ENCODE peak calls at places on chromosomes 1 and 21, in five cellular contexts. D is fibroblast of lung, T is GM23248, U is OCI-LY7, V is hepatocyte. A is an unnamed sample.

GRCh38 chr1:81617308-81618027 is 183.3 kb upstream of the ADGRL2 start:
- DNase-seq in V (no peak), U (no peak), T (peak), D (no peak), A (no peak)

GRCh38 chr1:101738475-101738874 is 258.3 kb downstream of the OLFM3 start:
- DNase-seq in T (peak), D (peak), U (no peak), V (no peak), A (peak)

GRCh38 chr1:101136739-101137138 is 100.1 kb upstream of the S1PR1 start:
- DNase-seq in U (peak), V (no peak), D (peak), T (peak), A (peak)

GRCh38 chr1:77652970-77653516 is 29.4 kb downstream of the ZZZ3 start:
- DNase-seq in U (no peak), V (no peak), T (no peak), D (no peak), A (no peak)

GRCh38 chr1:64469121-64469520 is 808 bp upstream of the CACHD1 start:
- DNase-seq in U (no peak), D (no peak), V (peak), T (no peak), A (no peak)

GRCh38 chr1:89518116-89518780 is 6.4 kb upstream of the LRRC8B start:
- DNase-seq in V (no peak), U (no peak), T (peak), D (peak), A (no peak)

GRCh38 chr1:177847843-177848242 is 122.0 kb downstream of the SEC16B start:
- DNase-seq in V (no peak), U (no peak), D (peak), T (peak), A (peak)

GRCh38 chr1:182350839-182351238 is 40.8 kb downstream of the GLUL start:
- DNase-seq in D (no peak), T (peak), V (no peak), U (no peak), A (no peak)

GRCh38 chr21:17799414-17800164 is 19.6 kb downstream of the C21orf91 start:
- DNase-seq in V (no peak), D (no peak), T (no peak), U (no peak), A (no peak)

GRCh38 chr1:235648954-235649721 is 446 bp downstream of the GNG4 start:
- DNase-seq in U (no peak), T (peak), V (peak), D (peak), A (peak)
- H2AFZ ChIP-seq in U (no peak), T (peak), V (peak), D (no peak), A (peak)

GRCh38 chr1:39450956-39451601 is 40.4 kb upstream of the BMP8A start:
- DNase-seq in V (no peak), D (peak), U (no peak), T (peak), A (peak)

GRCh38 chr1:39452081-39452480 is 39.4 kb upstream of the BMP8A start:
- DNase-seq in V (no peak), U (no peak), T (no peak), D (no peak), A (no peak)

GRCh38 chr1:39453603-39454002 is 37.8 kb upstream of the BMP8A start:
- DNase-seq in D (peak), V (no peak), U (no peak), T (peak), A (peak)

GRCh38 chr1:39452540-39452939 is 38.9 kb upstream of the BMP8A start:
- DNase-seq in T (no peak), U (no peak), V (no peak), D (no peak), A (no peak)
- H2AFZ ChIP-seq in T (no peak), U (no peak), V (no peak), D (no peak), A (no peak)

DNA sequence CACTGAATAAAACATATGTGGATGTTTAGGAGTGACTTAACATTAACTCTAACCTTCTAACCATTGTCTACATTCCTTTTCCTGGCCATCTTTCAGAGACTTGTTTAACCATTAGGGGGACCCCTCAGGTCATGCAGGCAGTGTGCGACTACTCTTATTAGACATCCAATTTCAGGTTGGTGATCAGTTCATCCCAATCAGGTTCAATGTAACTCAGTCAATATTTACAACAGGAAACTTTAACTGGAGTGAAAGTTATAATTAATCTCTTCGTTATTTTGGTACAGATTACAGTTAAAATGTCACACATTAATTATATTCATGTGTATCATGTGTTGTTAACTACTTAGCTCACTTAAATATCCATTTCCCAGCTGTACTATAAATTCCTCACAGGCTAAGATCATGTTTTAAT is 68.8 kb upstream of the RGS1 start:
- DNase-seq in D (peak), T (peak), U (peak), V (peak), A (peak)
- H2AFZ ChIP-seq in D (no peak), T (no peak), U (no peak), V (no peak), A (no peak)

GRCh38 chr1:150192012-150192411 is 42.3 kb downstream of the PLEKHO1 start:
- DNase-seq in D (peak), V (peak), U (no peak), T (peak), A (peak)
- H2AFZ ChIP-seq in D (no peak), V (no peak), U (no peak), T (peak), A (no peak)

DNA sequence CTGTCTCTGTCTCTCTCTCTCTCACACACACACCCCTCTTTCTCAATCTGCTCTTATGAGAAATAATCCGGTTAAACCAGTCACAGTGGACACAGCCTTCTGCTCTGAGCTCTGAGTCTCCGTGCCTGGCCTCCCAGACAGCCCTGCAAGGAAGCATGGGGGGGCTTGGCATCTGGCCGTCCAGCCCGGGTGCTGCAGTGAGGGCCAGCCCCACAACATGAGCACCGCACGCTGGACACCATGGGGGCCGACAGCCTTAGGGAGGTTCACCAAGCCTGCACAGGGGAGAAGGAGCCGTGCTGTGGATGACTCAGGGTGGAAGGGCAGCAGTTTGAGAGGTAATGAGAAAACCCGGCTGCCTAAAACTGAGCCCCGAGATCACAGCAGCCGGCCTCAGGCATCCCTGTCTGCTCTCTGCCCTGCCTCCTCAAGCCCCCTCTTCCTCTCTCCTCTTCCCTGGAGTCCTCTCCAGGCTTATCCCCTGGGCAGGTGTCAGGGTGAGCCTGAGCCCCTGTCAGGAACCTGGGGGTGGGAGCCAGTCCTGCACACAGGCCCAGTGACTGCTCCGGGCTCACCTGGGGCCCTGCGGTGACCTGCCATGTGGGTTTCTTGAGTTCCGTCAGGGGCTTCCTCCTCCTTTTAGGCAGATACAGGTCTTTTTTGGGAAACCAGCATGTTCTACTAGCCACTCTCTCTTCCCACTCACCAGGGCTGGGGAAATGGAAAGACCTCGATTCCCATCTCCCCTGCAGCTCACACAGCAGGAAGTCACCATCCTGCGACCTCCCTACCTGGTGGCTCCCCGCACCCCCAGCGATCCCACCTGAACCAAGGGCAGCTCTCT is 92.8 kb downstream of the ITPKB start:
- DNase-seq in V (peak), U (no peak), D (peak), T (no peak), A (no peak)
- H2AFZ ChIP-seq in V (no peak), U (no peak), D (no peak), T (no peak), A (no peak)

GRCh38 chr21:30713786-30714185 is 4.8 kb downstream of the KRTAP21-3 start:
- DNase-seq in U (no peak), T (no peak), V (no peak), D (peak), A (peak)

GRCh38 chr21:30714436-30714835 is 4.1 kb downstream of the KRTAP21-3 start:
- DNase-seq in D (no peak), T (no peak), U (no peak), V (no peak), A (no peak)

GRCh38 chr21:30718239-30718909 is at the start of gene KRTAP21-3:
- DNase-seq in T (no peak), D (peak), V (peak), U (no peak), A (peak)

GRCh38 chr21:30717105-30717504 is 1.5 kb downstream of the KRTAP21-3 start:
- DNase-seq in D (peak), V (no peak), U (no peak), T (no peak), A (peak)

DNA sequence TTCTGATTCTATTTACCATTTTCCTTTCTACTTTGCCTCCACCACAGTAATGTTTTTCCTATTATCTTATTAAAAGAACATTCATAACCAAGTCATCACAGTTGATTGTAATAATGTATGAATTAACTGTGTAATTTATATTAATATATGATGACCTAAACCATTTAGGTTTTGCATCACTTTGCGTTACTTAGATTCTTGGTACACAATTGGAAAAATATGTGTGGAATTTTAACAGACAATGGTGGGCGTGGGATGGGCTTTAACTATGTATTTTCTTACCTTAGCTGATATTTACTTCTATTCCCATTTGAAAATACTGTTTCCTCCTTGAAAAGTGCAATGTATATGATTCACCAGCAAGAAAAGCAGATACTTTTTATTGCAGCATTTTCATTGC is 3.6 kb downstream of the KRTAP21-3 start:
- DNase-seq in U (no peak), V (no peak), T (no peak), D (peak), A (no peak)
- H2AFZ ChIP-seq in U (no peak), V (no peak), T (no peak), D (no peak), A (no peak)

GRCh38 chr1:187032316-187032981 is 203.7 kb downstream of the PLA2G4A start:
- DNase-seq in D (no peak), U (no peak), V (no peak), T (no peak), A (no peak)
- H2AFZ ChIP-seq in D (no peak), U (no peak), V (no peak), T (no peak), A (no peak)

DNA sequence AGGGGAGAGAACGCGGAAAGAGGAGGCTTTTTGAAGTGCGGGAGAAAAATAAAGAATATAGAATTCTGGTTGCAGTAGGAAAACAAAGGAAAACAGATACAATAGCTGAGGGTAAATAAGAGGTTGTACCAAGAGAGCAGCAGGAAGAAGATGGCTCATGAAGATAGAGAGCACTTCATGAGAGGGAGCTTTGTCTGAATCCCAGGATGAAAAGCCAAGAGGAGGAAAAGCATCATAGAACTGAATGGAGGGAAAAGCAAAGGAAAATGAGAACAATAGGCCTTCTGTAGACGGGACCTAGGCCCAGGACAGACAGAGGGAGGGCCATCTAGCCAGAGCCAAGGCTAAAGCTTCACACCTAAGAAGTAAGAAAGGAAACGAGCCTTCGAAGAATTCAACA is 49.5 kb downstream of the ATP6V1G3 start:
- DNase-seq in V (no peak), D (no peak), U (no peak), T (no peak), A (no peak)
- H2AFZ ChIP-seq in V (no peak), D (no peak), U (no peak), T (peak), A (no peak)

GRCh38 chr1:160829766-160830165 is 32.9 kb downstream of the CD244 start:
- DNase-seq in T (no peak), U (no peak), V (no peak), D (no peak), A (no peak)

GRCh38 chr1:160834945-160835565 is 27.6 kb downstream of the CD244 start:
- DNase-seq in T (peak), U (peak), V (peak), D (peak), A (peak)

GRCh38 chr1:160827418-160827817 is 31.4 kb downstream of the LY9 start:
- DNase-seq in T (peak), D (no peak), U (no peak), V (no peak), A (no peak)

GRCh38 chr1:160826546-160826945 is 30.6 kb downstream of the LY9 start:
- DNase-seq in D (peak), U (no peak), V (no peak), T (no peak), A (peak)

GRCh38 chr1:160830321-160831153 is 32.1 kb downstream of the CD244 start:
- DNase-seq in V (peak), U (peak), D (peak), T (peak), A (peak)
- H2AFZ ChIP-seq in V (no peak), U (no peak), D (no peak), T (no peak), A (no peak)

GRCh38 chr1:111595807-111596206 is 23.8 kb upstream of the RAP1A start:
- DNase-seq in T (no peak), D (no peak), V (no peak), U (no peak), A (no peak)

GRCh38 chr1:111591946-111592345 is 27.6 kb upstream of the RAP1A start:
- DNase-seq in D (no peak), U (no peak), T (no peak), V (no peak), A (no peak)

GRCh38 chr1:111594128-111594693 is 25.4 kb upstream of the RAP1A start:
- DNase-seq in V (no peak), U (no peak), T (no peak), D (no peak), A (no peak)

GRCh38 chr1:111592389-111593361 is 26.9 kb upstream of the RAP1A start:
- DNase-seq in T (peak), D (peak), U (peak), V (peak), A (peak)

GRCh38 chr1:111593403-111594127 is 26.0 kb upstream of the RAP1A start:
- DNase-seq in T (peak), D (peak), U (no peak), V (no peak), A (peak)
- H2AFZ ChIP-seq in T (peak), D (no peak), U (peak), V (no peak), A (peak)